ENCODE peak calls at places on chromosome 20, in four cellular contexts. X is psoas muscle, I is right lobe of liver, T is left ventricle myocardium inferior. A is an unnamed sample. For H3K36me3, the result is how much of the 10 kb centered on the place peaks cover.

GRCh38 chr20:14312001-14312400 is 25.4 kb downstream of the FLRT3 start:
- DNase-seq in X (no peak), I (no peak), T (no peak), A (no peak)

GRCh38 chr20:4613718-4614620 is 107.7 kb upstream of the PRND start:
- DNase-seq in X (peak), I (no peak), T (peak), A (peak)

GRCh38 chr20:1467355-1468116 is 887 bp upstream of the NSFL1C start:
- DNase-seq in X (no peak), I (peak), T (no peak), A (no peak)

GRCh38 chr20:50859161-50859560 is 64.3 kb downstream of the BCAS4 start:
- DNase-seq in X (no peak), I (no peak), T (no peak), A (no peak)

GRCh38 chr20:51758978-51759544 is 9.1 kb downstream of the ATP9A start:
- DNase-seq in X (no peak), I (peak), T (peak), A (no peak)

GRCh38 chr20:46148313-46149213 is 30.4 kb downstream of the CD40 start:
- DNase-seq in X (no peak), I (no peak), T (no peak), A (no peak)

GRCh38 chr20:52434041-52434425 is 242.5 kb upstream of the ZFP64 start:
- DNase-seq in X (no peak), I (no peak), T (no peak), A (no peak)

GRCh38 chr20:21234816-21235215 is 68.3 kb upstream of the XRN2 start:
- DNase-seq in X (no peak), I (no peak), T (no peak), A (no peak)

GRCh38 chr20:22995923-22996322 is 39.2 kb upstream of the SSTR4 start:
- DNase-seq in X (no peak), I (no peak), T (no peak), A (no peak)

GRCh38 chr20:584375-585301 is 25.5 kb downstream of the TCF15 start:
- DNase-seq in X (no peak), I (peak), T (no peak), A (no peak)

GRCh38 chr20:14955396-14955795 is 618.0 kb upstream of the FLRT3 start:
- DNase-seq in X (no peak), I (no peak), T (no peak), A (no peak)

GRCh38 chr20:2804921-2805681 is 4.7 kb upstream of the CPXM1 start:
- DNase-seq in X (no peak), I (no peak), T (no peak), A (no peak)

GRCh38 chr20:48076772-48077171 is 291.5 kb upstream of the SULF2 start:
- DNase-seq in X (no peak), I (no peak), T (no peak), A (no peak)

GRCh38 chr20:11000416-11000815 is 326.6 kb upstream of the JAG1 start:
- DNase-seq in X (no peak), I (no peak), T (no peak), A (no peak)

GRCh38 chr20:50107086-50107645 is 5.8 kb downstream of the UBE2V1 start:
- DNase-seq in X (no peak), I (no peak), T (no peak), A (no peak)

GRCh38 chr20:45826381-45827019 is 612 bp downstream of the TNNC2 start:
- DNase-seq in X (peak), I (no peak), T (no peak), A (no peak)

GRCh38 chr20:37071481-37071911 is 24.3 kb downstream of the RBL1 start:
- DNase-seq in X (no peak), I (no peak), T (no peak), A (no peak)

GRCh38 chr20:37356387-37356786 is 10.4 kb downstream of the SRC start:
- DNase-seq in X (peak), I (peak), T (peak), A (no peak)

GRCh38 chr20:21353236-21353635 is 44.1 kb downstream of the NKX2-4 start:
- DNase-seq in X (no peak), I (no peak), T (no peak), A (no peak)

GRCh38 chr20:17643531-17644188 is 38.4 kb downstream of the RRBP1 start:
- DNase-seq in X (no peak), I (no peak), T (no peak), A (no peak)

GRCh38 chr20:58004146-58004545 is 224.3 kb downstream of the ANKRD60 start:
- DNase-seq in X (no peak), I (no peak), T (no peak), A (no peak)

GRCh38 chr20:8032499-8032898 is 12.9 kb upstream of the TMX4 start:
- DNase-seq in X (no peak), I (no peak), T (no peak), A (no peak)

GRCh38 chr20:8116067-8116811 is 15.8 kb upstream of the PLCB1 start:
- DNase-seq in X (no peak), I (no peak), T (no peak), A (no peak)

GRCh38 chr20:24965065-24965919 is 16.2 kb downstream of the CST7 start:
- DNase-seq in X (no peak), I (no peak), T (no peak), A (peak)

GRCh38 chr20:58715709-58716475 is 23.3 kb downstream of the NPEPL1 start:
- DNase-seq in X (peak), I (no peak), T (peak), A (no peak)

GRCh38 chr20:41133709-41134361 is 3.5 kb upstream of the PLCG1 start:
- DNase-seq in X (no peak), I (no peak), T (no peak), A (no peak)

GRCh38 chr20:38805502-38805957 is at the start of gene PPP1R16B:
- DNase-seq in X (peak), I (peak), T (peak), A (no peak)

GRCh38 chr20:46040902-46041535 is 12.0 kb downstream of the SLC12A5 start:
- DNase-seq in X (no peak), I (no peak), T (no peak), A (no peak)

GRCh38 chr20:37524221-37524700 is 3.2 kb downstream of the NNAT start:
- DNase-seq in X (peak), I (no peak), T (no peak), A (no peak)

GRCh38 chr20:57006411-57007170 is 259.9 kb downstream of the BMP7 start:
- DNase-seq in X (no peak), I (no peak), T (no peak), A (peak)

GRCh38 chr20:4703281-4703676 is 18.4 kb upstream of the PRND start:
- DNase-seq in X (no peak), I (no peak), T (no peak), A (no peak)

GRCh38 chr20:36116813-36117441 is 37.6 kb upstream of the EPB41L1 start:
- DNase-seq in X (no peak), I (no peak), T (no peak), A (no peak)

GRCh38 chr20:3563548-3564177 is 92.8 kb downstream of the ATRN start:
- DNase-seq in X (no peak), I (no peak), T (no peak), A (peak)

GRCh38 chr20:60857708-60858107 is 394.4 kb upstream of the CDH4 start:
- DNase-seq in X (no peak), I (no peak), T (no peak), A (no peak)

GRCh38 chr20:4014031-4014474 is 1.3 kb downstream of the RNF24 start:
- DNase-seq in X (no peak), I (no peak), T (no peak), A (no peak)

DNA sequence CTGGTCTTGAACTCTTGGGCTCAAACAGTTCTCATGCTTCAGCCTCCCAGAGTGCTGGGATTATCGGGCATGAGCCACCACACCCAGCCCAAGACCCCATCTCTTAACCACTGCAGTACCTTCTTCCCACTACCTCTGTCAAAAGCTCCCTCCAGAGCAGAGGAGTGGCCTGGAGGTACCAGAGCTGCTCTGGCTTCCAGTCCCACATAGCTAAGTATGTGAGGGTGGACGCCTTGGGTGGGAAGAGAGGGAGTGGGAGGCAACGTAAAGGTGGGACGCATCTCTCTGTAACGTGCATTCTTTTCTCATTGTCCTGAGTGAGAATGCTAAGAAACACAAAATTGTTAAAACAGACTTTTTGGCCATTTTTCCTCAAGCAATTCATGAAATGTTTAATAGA is 24.5 kb downstream of the TM9SF4 start:
- DNase-seq in X (no peak), I (no peak), T (no peak), A (no peak)
- H3K36me3 ChIP-seq in X (under half), I (under half), T (half or more), A (under half)

DNA sequence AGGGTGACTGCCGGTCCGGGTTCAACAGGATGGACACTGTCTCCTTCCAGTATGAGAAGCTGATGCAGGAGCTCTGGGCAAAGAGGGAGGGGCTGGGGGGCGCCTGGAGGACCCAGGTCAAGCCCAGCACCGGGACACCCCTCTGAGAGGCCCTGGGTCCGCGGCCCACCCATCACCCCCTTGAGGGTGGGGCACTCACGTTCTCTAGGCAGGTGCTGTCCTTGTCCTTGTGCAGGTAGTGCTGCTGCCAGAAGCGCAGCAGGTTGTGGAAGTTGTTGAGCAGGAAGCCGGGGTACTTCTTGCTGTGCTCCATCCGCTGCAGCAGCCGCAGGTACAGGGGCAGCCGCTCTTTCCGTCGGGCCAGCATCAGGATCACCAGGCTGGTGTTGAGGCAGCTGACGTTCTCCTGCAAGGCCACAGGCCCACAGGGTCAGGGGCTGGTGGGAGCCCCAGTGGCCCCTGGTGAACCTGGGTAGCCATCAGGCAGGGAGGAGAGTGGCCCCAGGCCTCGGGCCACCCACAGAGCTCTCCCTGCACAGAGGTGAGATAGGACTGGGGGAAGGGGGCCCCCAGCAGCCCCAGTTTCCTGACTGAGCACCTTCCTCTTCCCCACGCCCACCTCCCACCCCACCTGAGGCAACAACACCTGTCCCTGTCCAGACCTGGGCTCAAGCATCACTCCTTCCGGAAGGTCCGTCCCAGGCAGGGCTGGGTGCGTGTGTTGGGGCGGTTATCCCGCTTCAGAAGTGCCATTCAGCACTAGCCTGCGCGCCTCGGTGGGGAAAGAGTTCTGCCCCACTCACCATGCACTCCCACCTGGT is 47.8 kb downstream of the MYH7B start:
- DNase-seq in X (peak), I (no peak), T (peak), A (no peak)
- H3K36me3 ChIP-seq in X (under half), I (under half), T (half or more), A (half or more)

DNA sequence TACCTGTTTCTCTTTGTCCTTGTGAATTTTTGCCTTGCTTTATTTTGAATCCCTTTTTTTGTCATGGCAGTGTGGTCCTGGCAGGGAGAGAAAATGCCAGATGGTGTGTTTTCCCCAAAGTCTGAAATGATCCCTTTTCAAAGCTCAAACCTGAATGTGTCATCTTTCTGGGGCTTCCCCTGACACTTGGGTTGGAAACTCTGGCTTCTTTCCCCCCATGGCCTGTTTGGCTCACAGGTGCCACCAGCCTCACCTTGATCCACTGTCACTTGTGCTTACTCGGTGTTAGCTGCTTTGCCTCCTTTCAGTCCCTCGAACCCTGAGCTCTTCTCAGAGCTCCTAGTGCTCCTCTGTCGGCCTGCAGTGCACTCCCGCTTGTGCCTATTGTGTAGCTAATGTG is 22.3 kb downstream of the MYBL2 start:
- DNase-seq in X (no peak), I (no peak), T (no peak), A (no peak)
- H3K36me3 ChIP-seq in X (under half), I (under half), T (under half), A (half or more)

GRCh38 chr20:62289898-62290297 is 12.9 kb upstream of the ADRM1 start:
- DNase-seq in X (no peak), I (no peak), T (no peak), A (no peak)
- H3K36me3 ChIP-seq in X (under half), I (under half), T (half or more), A (under half)

GRCh38 chr20:49099011-49099410 is 52.9 kb downstream of the CSE1L start:
- DNase-seq in X (no peak), I (no peak), T (no peak), A (no peak)
- H3K36me3 ChIP-seq in X (under half), I (under half), T (half or more), A (half or more)

A was measured in SJSA1.